ENCODE peak calls at places on chromosomes 4 and X, in nine cellular contexts. F is progenitor cell of endocrine pancreas; E is NCI-H1092; J is pancreas; K is activated CD8-positive, alpha-beta memory T cell treated with anti-CD3 and anti-CD28 coated beads, Interleukin-2, amount 10 ng/mL, durations not matched to agents 7 days and 5 days; N is hippocampal formation; P is NAMALWA; G is fibroblast of pulmonary artery; B is cardiac muscle cell. C is an unnamed sample.
A peak's percentile ranks its signal among the peaks of the same experiment; 100 is the strongest.

GRCh38 chr4:20456416-20456815 is 204.7 kb downstream of the SLIT2 start:
- DNase-seq in G (no peak), E (no peak), K (no peak), B (no peak), P (no peak), N (no peak), F (no peak), J (no peak), C (no peak)

GRCh38 chr4:168674869-168675268 is 178.0 kb downstream of the PALLD start:
- DNase-seq in B (no peak), G (no peak), K (no peak), J (no peak), E (no peak), P (no peak), F (no peak), N (no peak), C (no peak)

GRCh38 chr4:67762091-67762490 is 7.9 kb upstream of the GNRHR start:
- DNase-seq in E (no peak), P (peak; percentile 19), N (no peak), J (no peak), B (peak; percentile 69), F (no peak), K (no peak), G (peak; percentile 51), C (peak; percentile 22)

GRCh38 chrX:155026727-155027508 is at the start of gene FUNDC2:
- DNase-seq in K (peak; percentile 96), P (peak; percentile 95), E (peak; percentile 94), J (peak; percentile 93), F (peak; percentile 84), N (peak; percentile 76), B (peak; percentile 95), G (peak; percentile 95), C (peak; percentile 95)

GRCh38 chr4:163525982-163526381 is 31.5 kb downstream of the TMA16 start:
- DNase-seq in G (no peak), P (no peak), F (no peak), B (no peak), J (no peak), K (no peak), N (no peak), E (no peak), C (no peak)

GRCh38 chr4:83867221-83867620 is 331.3 kb downstream of the GPAT3 start:
- DNase-seq in G (no peak), E (no peak), K (no peak), P (no peak), F (no peak), N (no peak), J (no peak), B (no peak), C (no peak)

GRCh38 chrX:129957241-129958099 is 25.0 kb upstream of the BCORL1 start:
- DNase-seq in P (peak; percentile 70), K (peak; percentile 68), J (peak; percentile 76), N (no peak), B (peak; percentile 65), E (no peak), F (peak; percentile 25), G (peak; percentile 30), C (peak; percentile 49)

GRCh38 chr4:84879651-84880200 is 86.8 kb downstream of the WDFY3 start:
- DNase-seq in E (no peak), G (peak; percentile 55), N (no peak), J (no peak), P (no peak), K (no peak), B (peak; percentile 19), F (no peak), C (no peak)

GRCh38 chrX:16930392-16930791 is 16.1 kb upstream of the REPS2 start:
- DNase-seq in P (no peak), K (no peak), E (no peak), J (no peak), N (no peak), B (peak; percentile 77), F (no peak), G (peak; percentile 69), C (peak; percentile 31)

GRCh38 chrX:76148753-76149152 is 24.1 kb upstream of the PBDC1 start:
- DNase-seq in K (peak; percentile 77), E (no peak), G (peak; percentile 32), N (peak; percentile 12), F (no peak), J (no peak), P (peak; percentile 51), B (peak; percentile 39), C (peak; percentile 41)

GRCh38 chr4:52037730-52038108 is 380 bp downstream of the SGCB start:
- DNase-seq in G (peak; percentile 35), B (peak; percentile 38), F (peak; percentile 41), K (peak; percentile 55), N (no peak), E (peak; percentile 48), P (peak; percentile 55), J (no peak), C (peak; percentile 38)

GRCh38 chrX:48957827-48958634 is 624 bp upstream of the OTUD5 start:
- DNase-seq in N (peak; percentile 93), F (peak; percentile 82), P (peak; percentile 96), E (peak; percentile 98), K (peak; percentile 97), B (peak; percentile 99), J (peak; percentile 91), G (peak; percentile 99), C (peak; percentile 99)

GRCh38 chr4:40722576-40723161 is 27.1 kb upstream of the NSUN7 start:
- DNase-seq in J (no peak), F (no peak), E (no peak), G (peak; percentile 16), N (no peak), K (peak; percentile 56), B (peak; percentile 14), P (peak; percentile 31), C (no peak)

GRCh38 chr4:90357117-90357710 is 230.0 kb downstream of the CCSER1 start:
- DNase-seq in E (peak; percentile 14), K (no peak), J (no peak), N (peak; percentile 51), G (peak; percentile 84), P (peak; percentile 62), B (peak; percentile 88), F (no peak), C (peak; percentile 48)

GRCh38 chr4:10345381-10345784 is 111.8 kb downstream of the ZNF518B start:
- DNase-seq in K (no peak), B (no peak), F (no peak), G (no peak), N (no peak), E (no peak), J (no peak), P (no peak), C (no peak)

GRCh38 chr4:144594471-144594986 is 51.4 kb upstream of the HHIP start:
- DNase-seq in N (no peak), B (no peak), G (no peak), J (no peak), K (no peak), F (no peak), P (no peak), E (no peak), C (peak; percentile 57)

GRCh38 chr4:31674313-31674947 is 954.3 kb downstream of the PCDH7 start:
- DNase-seq in K (no peak), N (no peak), J (no peak), G (peak; percentile 48), F (no peak), P (peak; percentile 36), E (no peak), B (peak; percentile 35), C (peak; percentile 5)

GRCh38 chrX:77427586-77427985 is 19.6 kb upstream of the FGF16 start:
- DNase-seq in F (no peak), J (no peak), B (no peak), P (no peak), G (no peak), K (no peak), N (no peak), E (no peak), C (no peak)

GRCh38 chrX:49308604-49309269 is 5.3 kb downstream of the GAGE10 start:
- DNase-seq in G (peak; percentile 44), F (no peak), E (no peak), P (no peak), K (no peak), B (peak; percentile 55), N (no peak), J (no peak), C (peak; percentile 39)

GRCh38 chr4:1501754-1502500 is 95.7 kb upstream of the NKX1-1 start:
- DNase-seq in G (no peak), N (no peak), F (no peak), E (no peak), K (no peak), B (no peak), J (no peak), P (no peak), C (no peak)

GRCh38 chr4:8578717-8579116 is 1.5 kb upstream of the GPR78 start:
- DNase-seq in K (no peak), B (no peak), N (no peak), E (no peak), J (no peak), F (no peak), G (no peak), P (no peak), C (no peak)

GRCh38 chrX:40281341-40282005 is 183.7 kb upstream of the BCOR start:
- DNase-seq in E (no peak), N (no peak), G (no peak), J (no peak), B (no peak), K (peak; percentile 75), F (no peak), P (no peak), C (no peak)

GRCh38 chrX:2262679-2263055 is 238.1 kb downstream of the DHRSX start:
- DNase-seq in B (no peak), F (no peak), P (no peak), G (no peak), E (no peak), J (no peak), N (no peak), K (no peak), C (no peak)

GRCh38 chr4:48909697-48910096 is 3.1 kb upstream of the OCIAD2 start:
- DNase-seq in F (no peak), B (peak; percentile 94), J (no peak), N (no peak), K (peak; percentile 68), G (peak; percentile 95), P (no peak), E (no peak), C (peak; percentile 88)

GRCh38 chr4:8200302-8200975 is 1.3 kb downstream of the SH3TC1 start:
- DNase-seq in K (no peak), P (peak; percentile 88), E (no peak), F (no peak), B (peak; percentile 80), G (peak; percentile 44), J (no peak), N (no peak), C (peak; percentile 86)

GRCh38 chr4:80184791-80185756 is 12.2 kb upstream of the PRDM8 start:
- DNase-seq in K (peak; percentile 66), E (no peak), P (peak; percentile 11), F (no peak), N (no peak), B (peak; percentile 13), J (no peak), G (no peak), C (peak; percentile 37)

GRCh38 chrX:101659601-101660063 is at the start of gene ARMCX2:
- DNase-seq in J (peak; percentile 59), E (peak; percentile 42), N (peak; percentile 56), G (peak; percentile 73), B (peak; percentile 72), K (no peak), P (no peak), F (no peak), C (peak; percentile 57)

GRCh38 chrX:108322243-108322642 is 116.0 kb downstream of the COL4A6 start:
- DNase-seq in P (no peak), E (no peak), J (no peak), K (no peak), N (no peak), F (no peak), G (no peak), B (no peak), C (no peak)

GRCh38 chr4:186725422-186726149 is 1.9 kb upstream of the FAT1 start:
- DNase-seq in E (peak; percentile 27), P (no peak), K (no peak), J (peak; percentile 91), F (peak; percentile 58), G (peak; percentile 90), N (peak; percentile 78), B (peak; percentile 91), C (peak; percentile 90)

C was measured in fibroblast of villous mesenchyme.